ENCODE peak calls at places on chromosomes 6 and 20, in nine cellular contexts. One of them, this sample, is unnamed.

GRCh38 chr20:8334641-8335040 is 202.6 kb downstream of the PLCB1 start:
- DNase-seq in breast epithelium: no peak
- DNase-seq in right lobe of liver: no peak
- DNase-seq in uterus: no peak
- DNase-seq in kidney: no peak
- DNase-seq in PC-9: no peak
- DNase-seq in A673: no peak
- DNase-seq in ascending aorta: no peak
- DNase-seq in stomach: no peak
- DNase-seq in this sample: no peak

GRCh38 chr6:45595010-45595851 is 217.5 kb upstream of the SUPT3H start:
- DNase-seq in breast epithelium: no peak
- DNase-seq in right lobe of liver: no peak
- DNase-seq in uterus: no peak
- DNase-seq in kidney: no peak
- DNase-seq in PC-9: no peak
- DNase-seq in A673: peak; percentile 25
- DNase-seq in ascending aorta: no peak
- DNase-seq in stomach: no peak
- DNase-seq in this sample: no peak

GRCh38 chr6:51584163-51584562 is 503.2 kb downstream of the PKHD1 start:
- DNase-seq in breast epithelium: no peak
- DNase-seq in right lobe of liver: no peak
- DNase-seq in uterus: no peak
- DNase-seq in kidney: no peak
- DNase-seq in PC-9: no peak
- DNase-seq in A673: no peak
- DNase-seq in ascending aorta: no peak
- DNase-seq in stomach: no peak
- DNase-seq in this sample: no peak

GRCh38 chr6:104633125-104633524 is 226.6 kb downstream of the HACE1 start:
- DNase-seq in breast epithelium: no peak
- DNase-seq in right lobe of liver: no peak
- DNase-seq in uterus: no peak
- DNase-seq in kidney: no peak
- DNase-seq in PC-9: no peak
- DNase-seq in A673: peak; percentile 60
- DNase-seq in ascending aorta: no peak
- DNase-seq in stomach: no peak
- DNase-seq in this sample: no peak

GRCh38 chr20:43658068-43658722 is 8.7 kb upstream of the MYBL2 start:
- DNase-seq in breast epithelium: no peak
- DNase-seq in right lobe of liver: no peak
- DNase-seq in uterus: no peak
- DNase-seq in kidney: no peak
- DNase-seq in PC-9: peak; percentile 67
- DNase-seq in A673: no peak
- DNase-seq in ascending aorta: no peak
- DNase-seq in stomach: no peak
- DNase-seq in this sample: no peak

GRCh38 chr20:57738484-57738883 is 28.7 kb upstream of the PMEPA1 start:
- DNase-seq in breast epithelium: no peak
- DNase-seq in right lobe of liver: no peak
- DNase-seq in uterus: no peak
- DNase-seq in kidney: no peak
- DNase-seq in PC-9: no peak
- DNase-seq in A673: no peak
- DNase-seq in ascending aorta: no peak
- DNase-seq in stomach: no peak
- DNase-seq in this sample: no peak

GRCh38 chr20:58340853-58341252 is 31.3 kb downstream of the RAB22A start:
- DNase-seq in breast epithelium: no peak
- DNase-seq in right lobe of liver: no peak
- DNase-seq in uterus: no peak
- DNase-seq in kidney: no peak
- DNase-seq in PC-9: no peak
- DNase-seq in A673: no peak
- DNase-seq in ascending aorta: no peak
- DNase-seq in stomach: no peak
- DNase-seq in this sample: no peak

GRCh38 chr6:21538186-21538798 is 55.3 kb upstream of the SOX4 start:
- DNase-seq in breast epithelium: no peak
- DNase-seq in right lobe of liver: no peak
- DNase-seq in uterus: no peak
- DNase-seq in kidney: no peak
- DNase-seq in PC-9: no peak
- DNase-seq in A673: no peak
- DNase-seq in ascending aorta: no peak
- DNase-seq in stomach: no peak
- DNase-seq in this sample: no peak

GRCh38 chr6:35291491-35291890 is 6.1 kb upstream of the DEF6 start:
- DNase-seq in breast epithelium: no peak
- DNase-seq in right lobe of liver: no peak
- DNase-seq in uterus: no peak
- DNase-seq in kidney: no peak
- DNase-seq in PC-9: no peak
- DNase-seq in A673: no peak
- DNase-seq in ascending aorta: no peak
- DNase-seq in stomach: no peak
- DNase-seq in this sample: no peak
- H3K4me3 ChIP-seq in breast epithelium: no peak overlapping the region
- H3K4me3 ChIP-seq in right lobe of liver: no peak overlapping the region
- H3K4me3 ChIP-seq in uterus: no peak overlapping the region
- H3K4me3 ChIP-seq in kidney: no peak overlapping the region
- H3K4me3 ChIP-seq in PC-9: no peak overlapping the region
- H3K4me3 ChIP-seq in A673: no peak overlapping the region
- H3K4me3 ChIP-seq in ascending aorta: no peak overlapping the region
- H3K4me3 ChIP-seq in stomach: no peak overlapping the region
- H3K4me3 ChIP-seq in this sample: no peak overlapping the region

GRCh38 chr6:43636312-43636667 is 650 bp downstream of the MAD2L1BP start:
- DNase-seq in breast epithelium: no peak
- DNase-seq in right lobe of liver: no peak
- DNase-seq in uterus: no peak
- DNase-seq in kidney: no peak
- DNase-seq in PC-9: no peak
- DNase-seq in A673: no peak
- DNase-seq in ascending aorta: no peak
- DNase-seq in stomach: no peak
- DNase-seq in this sample: no peak
- H3K4me1 ChIP-seq in breast epithelium: no peaks in the 10 kb centered on the region
- H3K4me1 ChIP-seq in right lobe of liver: no peaks in the 10 kb centered on the region
- H3K4me1 ChIP-seq in uterus: no peaks in the 10 kb centered on the region
- H3K4me1 ChIP-seq in kidney: peaks cover 4% of the 10 kb centered on the region
- H3K4me1 ChIP-seq in PC-9: peaks cover 18% of the 10 kb centered on the region
- H3K4me1 ChIP-seq in A673: peaks cover 39% of the 10 kb centered on the region
- H3K4me1 ChIP-seq in ascending aorta: peaks cover 14% of the 10 kb centered on the region
- H3K4me1 ChIP-seq in stomach: peaks cover 51% of the 10 kb centered on the region
- H3K4me1 ChIP-seq in this sample: no peaks in the 10 kb centered on the region

GRCh38 chr6:5115168-5115567 is 30.0 kb downstream of the PPP1R3G start:
- DNase-seq in breast epithelium: no peak
- DNase-seq in right lobe of liver: peak; percentile 75
- DNase-seq in uterus: no peak
- DNase-seq in kidney: no peak
- DNase-seq in PC-9: no peak
- DNase-seq in A673: peak; percentile 29
- DNase-seq in ascending aorta: no peak
- DNase-seq in stomach: no peak
- DNase-seq in this sample: no peak
- TF ChIP-seq CTCF in breast epithelium: no peak
- TF ChIP-seq CTCF in right lobe of liver: peak; percentile 74
- TF ChIP-seq CTCF in uterus: no peak
- TF ChIP-seq CTCF in kidney: no peak
- TF ChIP-seq CTCF in PC-9: no peak
- TF ChIP-seq CTCF in A673: peak; percentile 49
- TF ChIP-seq CTCF in ascending aorta: no peak
- TF ChIP-seq CTCF in stomach: no peak
- TF ChIP-seq CTCF in this sample: peak; percentile 23

DNA sequence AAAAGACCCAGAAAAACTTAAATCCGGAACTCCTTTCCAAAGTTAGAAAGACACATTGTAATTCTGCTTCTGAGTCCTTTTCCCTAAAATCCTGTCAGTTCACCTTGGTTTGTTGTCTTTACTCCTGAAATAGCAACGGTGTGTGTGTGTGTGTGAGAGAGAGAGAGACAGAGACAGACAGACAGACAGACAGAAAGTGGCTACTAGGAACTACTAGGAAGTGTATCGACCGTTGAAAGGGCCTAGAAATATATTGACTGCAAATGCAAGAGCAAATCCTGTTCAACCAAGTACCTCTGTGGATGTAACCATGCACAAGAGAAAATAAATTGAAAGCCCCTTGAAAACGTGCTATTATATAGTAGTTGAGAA is 100.0 kb upstream of the MLIP start:
- DNase-seq in breast epithelium: no peak
- DNase-seq in right lobe of liver: no peak
- DNase-seq in uterus: no peak
- DNase-seq in kidney: no peak
- DNase-seq in PC-9: no peak
- DNase-seq in A673: no peak
- DNase-seq in ascending aorta: no peak
- DNase-seq in stomach: no peak
- DNase-seq in this sample: no peak
- H3K4me3 ChIP-seq in breast epithelium: no peak overlapping the region
- H3K4me3 ChIP-seq in right lobe of liver: peak overlapping the region; percentile 39
- H3K4me3 ChIP-seq in uterus: no peak overlapping the region
- H3K4me3 ChIP-seq in kidney: peak overlapping the region; percentile 43
- H3K4me3 ChIP-seq in PC-9: no peak overlapping the region
- H3K4me3 ChIP-seq in A673: no peak overlapping the region
- H3K4me3 ChIP-seq in ascending aorta: peak overlapping the region; percentile 42
- H3K4me3 ChIP-seq in stomach: no peak overlapping the region
- H3K4me3 ChIP-seq in this sample: peak overlapping the region; percentile 25

This sample was measured in right atrium auricular region.